ENCODE peak calls at places on chromosomes 6 and 20, in four cellular contexts. W is A549; I is CD8-positive, alpha-beta T cell; Q is fibroblast of lung. R is an unnamed sample. For H3K9me3, the result is how much of the 10 kb centered on the place peaks cover.

GRCh38 chr6:88512951-88513350 is 346.8 kb upstream of the CNR1 start:
- DNase-seq in Q (no peak), W (no peak), I (no peak), R (no peak)

GRCh38 chr6:46044876-46045617 is 29.4 kb upstream of the CLIC5 start:
- DNase-seq in I (no peak), Q (peak), W (peak), R (no peak)

GRCh38 chr6:149313070-149313469 is 4.4 kb upstream of the TAB2 start:
- DNase-seq in Q (no peak), W (no peak), I (no peak), R (no peak)

GRCh38 chr20:47931002-47931401 is 145.7 kb upstream of the SULF2 start:
- DNase-seq in W (no peak), Q (no peak), I (no peak), R (no peak)

GRCh38 chr6:24410622-24411021 is 7.9 kb downstream of the MRS2 start:
- DNase-seq in W (no peak), I (no peak), Q (no peak), R (no peak)

GRCh38 chr6:82015043-82015442 is 232.5 kb downstream of the IBTK start:
- DNase-seq in Q (peak), W (no peak), I (no peak), R (no peak)

GRCh38 chr6:157661652-157662051 is 161.4 kb upstream of the SNX9 start:
- DNase-seq in W (no peak), Q (no peak), I (no peak), R (no peak)

GRCh38 chr6:148750826-148751225 is 4.0 kb downstream of the UST start:
- DNase-seq in W (no peak), Q (peak), I (no peak), R (no peak)

GRCh38 chr6:82118150-82118562 is 129.4 kb downstream of the IBTK start:
- DNase-seq in W (no peak), I (no peak), Q (no peak), R (no peak)

GRCh38 chr6:169791721-169792131 is 40.3 kb downstream of the ERMARD start:
- DNase-seq in Q (peak), I (no peak), W (no peak), R (no peak)

GRCh38 chr6:157059781-157060180 is 263.5 kb downstream of the TMEM242 start:
- DNase-seq in Q (peak), W (no peak), I (no peak), R (no peak)

GRCh38 chr6:121305957-121306607 is 28.2 kb downstream of the TBC1D32 start:
- DNase-seq in Q (peak), W (peak), I (no peak), R (no peak)

GRCh38 chr6:167825059-167825758 is 1.5 kb upstream of the AFDN start:
- DNase-seq in Q (no peak), W (no peak), I (no peak), R (no peak)

GRCh38 chr6:169883316-169883715 is 131.9 kb downstream of the ERMARD start:
- DNase-seq in I (no peak), Q (no peak), W (no peak), R (no peak)

GRCh38 chr6:47245745-47246371 is 63.8 kb downstream of the TNFRSF21 start:
- DNase-seq in W (no peak), Q (no peak), I (no peak), R (no peak)

GRCh38 chr6:109359248-109359647 is 23.0 kb downstream of the CD164 start:
- DNase-seq in I (no peak), Q (no peak), W (no peak), R (no peak)

GRCh38 chr6:109360791-109361190 is 21.5 kb downstream of the CD164 start:
- DNase-seq in W (no peak), I (no peak), Q (no peak), R (no peak)

GRCh38 chr6:109358204-109358603 is 24.1 kb downstream of the CD164 start:
- DNase-seq in Q (no peak), I (no peak), W (no peak), R (no peak)

GRCh38 chr6:109362102-109362884 is 20.0 kb downstream of the CD164 start:
- DNase-seq in Q (no peak), W (no peak), I (no peak), R (no peak)

GRCh38 chr6:109360281-109360680 is 22.0 kb downstream of the CD164 start:
- DNase-seq in Q (no peak), I (no peak), W (no peak), R (no peak)
- H3K9me3 ChIP-seq in Q (under half), I (under half), W (under half), R (under half)

GRCh38 chr6:145445674-145446073 is 289.6 kb downstream of the EPM2A start:
- DNase-seq in W (no peak), I (no peak), Q (no peak), R (no peak)
- H3K9me3 ChIP-seq in W (under half), I (under half), Q (under half), R (under half)

GRCh38 chr20:55961351-55962320 is 43.7 kb downstream of the CBLN4 start:
- DNase-seq in W (no peak), I (no peak), Q (no peak), R (no peak)
- H3K9me3 ChIP-seq in W (under half), I (under half), Q (under half), R (under half)

DNA sequence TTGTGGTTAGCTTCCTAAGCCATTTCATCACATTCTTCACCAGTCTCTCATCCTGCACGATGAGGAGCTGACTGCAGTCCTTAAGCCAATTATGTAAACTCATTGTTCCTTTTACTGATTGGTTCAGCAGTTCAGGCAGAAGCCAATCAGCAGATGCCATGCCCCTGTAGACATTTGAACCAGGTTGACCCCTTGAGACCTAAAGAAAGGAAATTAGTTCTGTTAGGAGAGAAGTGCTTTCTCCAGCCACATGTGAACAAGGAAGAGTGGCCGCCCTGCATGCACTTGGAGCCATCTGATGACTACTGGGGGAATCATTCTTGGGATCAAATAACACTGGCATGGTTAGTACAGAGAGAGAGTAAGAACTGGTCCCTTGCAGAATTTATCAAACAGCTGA is 535.2 kb upstream of the ID4 start:
- DNase-seq in Q (peak), I (no peak), W (no peak), R (no peak)
- H3K9me3 ChIP-seq in Q (under half), I (under half), W (under half), R (under half)

DNA sequence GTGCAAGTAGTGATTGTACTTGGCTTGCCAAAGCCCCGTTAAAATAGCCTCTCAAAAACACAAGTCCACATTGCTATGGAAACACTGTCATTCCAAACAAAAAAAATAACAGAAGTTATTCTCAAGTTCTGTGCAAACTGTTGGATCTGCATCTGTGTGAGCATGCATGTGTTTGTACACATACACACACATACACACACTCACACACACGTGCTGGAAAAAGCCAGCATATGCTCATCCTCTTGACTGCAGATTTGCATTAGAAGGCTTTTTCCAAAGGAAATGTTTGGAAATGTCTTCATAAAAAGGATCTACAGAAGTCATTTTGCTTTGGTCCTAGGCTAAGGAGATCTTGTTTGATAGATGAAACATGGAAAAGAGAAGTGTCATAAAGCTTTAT is 13.4 kb upstream of the CBLN4 start:
- DNase-seq in W (no peak), Q (no peak), I (no peak), R (no peak)
- H3K9me3 ChIP-seq in W (under half), Q (under half), I (under half), R (under half)

GRCh38 chr6:98942263-98942803 is 5.4 kb downstream of the FBXL4 start:
- DNase-seq in W (no peak), I (no peak), Q (no peak), R (no peak)
- H3K9me3 ChIP-seq in W (under half), I (under half), Q (under half), R (under half)

DNA sequence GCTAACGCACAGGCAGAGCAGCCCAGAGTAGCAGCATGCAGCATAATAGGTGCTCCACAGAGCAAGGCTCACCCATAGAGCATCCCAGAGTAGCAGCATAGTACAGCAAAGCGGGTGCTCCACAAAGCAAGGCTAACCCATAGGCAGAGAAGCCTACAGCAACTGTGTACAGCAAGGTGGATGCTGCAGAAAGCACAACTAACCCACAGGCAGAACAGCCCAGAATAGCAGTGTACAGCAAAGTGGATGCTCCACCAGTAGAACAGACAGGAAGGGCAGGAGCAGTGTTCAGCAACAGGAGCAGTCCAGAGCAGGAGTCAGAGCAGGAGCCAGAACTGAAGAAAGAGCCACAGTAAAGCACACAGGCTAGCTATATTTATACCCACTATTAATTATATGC is 132.7 kb upstream of the PRSS16 start:
- DNase-seq in Q (no peak), I (no peak), W (no peak), R (no peak)
- H3K9me3 ChIP-seq in Q (under half), I (under half), W (under half), R (under half)